ENCODE peak calls at places on chromosomes 13 and 19, in four cellular contexts. K, E, R and O are unnamed samples.

GRCh38 chr13:112893570-112894422 is 75.2 kb upstream of the MCF2L start:
- DNase-seq in K (no peak), E (peak), R (peak), O (no peak)

GRCh38 chr13:50670847-50671542 is 172.5 kb downstream of the DLEU7 start:
- DNase-seq in K (no peak), E (no peak), R (no peak), O (no peak)

GRCh38 chr19:42150353-42150752 is 18.1 kb upstream of the POU2F2 start:
- DNase-seq in K (no peak), E (no peak), R (no peak), O (no peak)

GRCh38 chr19:48964205-48965032 is 690 bp upstream of the FTL start:
- DNase-seq in K (no peak), E (peak), R (no peak), O (peak)

GRCh38 chr19:3188627-3189596 is 3.2 kb downstream of the NCLN start:
- DNase-seq in K (no peak), E (no peak), R (no peak), O (no peak)

GRCh38 chr13:40667622-40667978 is 1.2 kb upstream of the FOXO1 start:
- DNase-seq in K (no peak), E (peak), R (peak), O (no peak)

GRCh38 chr19:9165256-9165655 is 13.5 kb upstream of the OR7D2 start:
- DNase-seq in K (no peak), E (no peak), R (no peak), O (no peak)

GRCh38 chr13:113763254-113763653 is 4.2 kb downstream of the TMEM255B start:
- DNase-seq in K (no peak), E (no peak), R (no peak), O (no peak)

GRCh38 chr13:113064534-113065405 is 40.8 kb upstream of the F7 start:
- DNase-seq in K (no peak), E (no peak), R (no peak), O (no peak)

DNA sequence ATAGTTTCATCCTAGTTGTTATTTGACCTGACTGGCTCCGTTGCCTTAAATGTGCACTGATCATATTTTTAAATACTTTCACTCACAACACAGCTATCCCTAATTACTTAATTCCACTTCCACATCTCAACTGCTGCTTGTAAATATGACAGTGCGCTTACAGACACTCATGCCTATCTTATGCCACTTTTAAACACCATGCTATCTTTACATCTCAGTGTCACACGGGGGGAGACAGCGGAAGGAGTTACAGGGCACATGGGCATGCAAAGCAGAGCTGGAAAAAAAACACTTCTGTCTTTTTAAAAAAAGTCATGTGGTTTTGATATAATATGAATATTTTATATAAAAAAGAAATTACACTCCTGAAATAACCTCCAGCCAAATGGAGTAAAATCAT is 44.1 kb downstream of the SMAD9 start:
- DNase-seq in K (no peak), E (no peak), R (no peak), O (no peak)
- TF ChIP-seq CTCF in K (no peak), E (no peak), R (no peak), O (no peak)

GRCh38 chr19:12095111-12095790 is 30.7 kb downstream of the ZNF844 start:
- DNase-seq in K (no peak), E (no peak), R (no peak), O (peak)

GRCh38 chr19:12085074-12085818 is 20.7 kb downstream of the ZNF844 start:
- DNase-seq in K (no peak), E (no peak), R (no peak), O (no peak)

GRCh38 chr19:12093777-12094176 is 29.2 kb downstream of the ZNF844 start:
- DNase-seq in K (no peak), E (no peak), R (no peak), O (no peak)

GRCh38 chr19:12092065-12092867 is 27.7 kb downstream of the ZNF844 start:
- DNase-seq in K (peak), E (peak), R (peak), O (peak)

DNA sequence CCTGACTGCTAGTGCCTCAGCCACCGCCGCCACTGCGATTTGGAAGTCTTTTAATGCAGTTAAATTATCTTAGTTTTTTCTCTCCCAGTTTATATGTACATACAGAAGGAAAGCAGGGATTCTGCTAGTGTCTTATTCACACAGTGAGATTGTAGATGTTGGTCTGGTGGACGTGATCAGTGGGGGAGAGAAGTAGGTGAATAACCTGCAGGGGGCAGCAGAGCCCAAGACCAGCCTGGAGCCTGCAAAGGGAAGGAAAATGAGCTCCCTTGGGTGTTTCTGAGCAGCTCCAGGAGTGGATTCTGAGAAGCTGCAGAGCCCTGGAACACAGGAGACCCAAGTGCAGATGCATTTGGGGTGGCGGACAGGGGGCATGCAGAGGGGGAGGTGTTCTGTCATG is 26.3 kb downstream of the ZNF844 start:
- DNase-seq in K (no peak), E (peak), R (peak), O (no peak)
- TF ChIP-seq CTCF in K (peak), E (peak), R (peak), O (no peak)

DNA sequence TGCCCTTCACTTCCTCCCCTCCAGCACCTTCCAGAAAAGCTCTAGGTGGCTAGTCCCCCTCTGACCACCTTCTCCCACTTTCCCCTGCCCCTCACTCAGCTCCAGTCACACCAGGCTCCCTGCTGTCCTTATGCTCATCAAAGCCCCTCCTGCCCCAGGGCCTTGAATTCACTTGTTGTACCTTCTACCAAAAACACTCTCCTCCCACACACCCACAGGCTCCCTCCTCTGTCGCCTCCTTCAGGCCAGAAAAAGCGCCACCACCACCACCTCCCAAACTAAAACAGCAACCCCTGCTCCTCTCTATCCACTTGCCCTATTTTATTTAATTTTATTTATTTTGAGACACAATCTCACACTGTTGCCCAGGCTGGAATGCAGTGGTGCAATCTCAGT is 4.8 kb upstream of the CEACAM16 start:
- DNase-seq in K (no peak), E (no peak), R (no peak), O (no peak)
- TF ChIP-seq CTCF in K (peak), E (peak), R (peak), O (no peak)

DNA sequence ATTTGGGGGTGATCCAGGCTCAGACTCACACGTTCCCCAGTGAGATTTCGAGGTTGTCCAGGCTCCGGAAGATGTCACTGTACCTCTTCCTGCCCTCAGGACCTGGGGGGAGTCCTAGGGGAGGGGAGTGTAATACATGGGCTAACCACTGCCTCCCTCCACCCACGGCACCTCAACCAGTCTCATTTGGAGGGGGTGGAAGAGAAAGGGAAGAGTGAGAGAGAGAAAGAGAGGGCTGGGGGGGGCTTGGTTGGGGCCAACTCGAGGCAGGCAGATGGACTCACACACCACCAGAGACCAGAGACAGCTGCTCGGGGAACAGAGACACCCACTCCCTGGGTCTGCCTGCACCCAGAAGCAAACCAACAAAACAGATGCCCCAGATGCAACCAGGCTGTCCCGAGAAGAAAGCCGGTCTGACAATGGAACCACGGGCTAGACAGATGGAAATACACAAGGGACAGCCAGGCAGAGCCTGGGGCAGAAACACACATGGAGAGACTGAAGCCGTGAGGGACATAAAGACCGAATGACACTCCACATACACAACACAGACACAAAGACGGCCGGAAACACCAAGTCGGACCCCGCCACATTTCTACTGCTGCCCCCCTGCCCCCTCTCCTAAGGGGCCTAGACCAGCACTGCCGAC is 825 bp downstream of the GMIP start:
- DNase-seq in K (no peak), E (peak), R (peak), O (peak)
- TF ChIP-seq CTCF in K (no peak), E (no peak), R (no peak), O (no peak)

GRCh38 chr19:37655689-37656491 is 625 bp upstream of the ZFP30 start:
- DNase-seq in K (no peak), E (peak), R (peak), O (peak)
- TF ChIP-seq CTCF in K (no peak), E (no peak), R (no peak), O (no peak)

GRCh38 chr13:110957181-110957884 is 42.5 kb upstream of the ANKRD10 start:
- DNase-seq in K (no peak), E (no peak), R (no peak), O (no peak)
- TF ChIP-seq CTCF in K (peak), E (peak), R (no peak), O (no peak)

DNA sequence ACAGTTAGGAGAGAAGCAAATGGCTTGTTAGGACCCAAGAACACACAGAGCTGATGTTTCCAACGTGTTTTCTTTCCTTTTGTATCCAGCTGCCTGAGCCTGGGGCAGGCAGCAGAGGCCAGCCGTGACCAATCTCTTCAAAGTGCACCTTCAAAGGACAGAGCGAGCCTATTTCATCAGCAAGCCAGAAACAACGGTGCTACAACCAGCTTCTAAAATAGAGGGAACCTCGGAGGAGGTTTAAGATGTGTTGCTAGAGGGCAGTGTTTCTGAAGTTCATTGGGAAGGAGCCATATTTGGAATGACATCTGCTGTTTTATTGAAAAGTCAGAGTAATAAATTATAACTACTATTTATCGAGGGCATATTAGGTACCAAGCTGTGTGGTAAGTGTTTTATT is 56.2 kb upstream of the RFC3 start:
- DNase-seq in K (no peak), E (peak), R (no peak), O (no peak)
- TF ChIP-seq CTCF in K (no peak), E (peak), R (no peak), O (no peak)

GRCh38 chr13:103883698-103884097 is 817.5 kb upstream of the SLC10A2 start:
- DNase-seq in K (no peak), E (no peak), R (no peak), O (no peak)

GRCh38 chr13:103884139-103884723 is 818.0 kb upstream of the SLC10A2 start:
- DNase-seq in K (no peak), E (no peak), R (no peak), O (no peak)

GRCh38 chr13:103878891-103879605 is 812.8 kb upstream of the SLC10A2 start:
- DNase-seq in K (no peak), E (no peak), R (no peak), O (no peak)

GRCh38 chr13:103883152-103883551 is 816.9 kb upstream of the SLC10A2 start:
- DNase-seq in K (peak), E (peak), R (no peak), O (no peak)
- TF ChIP-seq CTCF in K (peak), E (peak), R (peak), O (no peak)

DNA sequence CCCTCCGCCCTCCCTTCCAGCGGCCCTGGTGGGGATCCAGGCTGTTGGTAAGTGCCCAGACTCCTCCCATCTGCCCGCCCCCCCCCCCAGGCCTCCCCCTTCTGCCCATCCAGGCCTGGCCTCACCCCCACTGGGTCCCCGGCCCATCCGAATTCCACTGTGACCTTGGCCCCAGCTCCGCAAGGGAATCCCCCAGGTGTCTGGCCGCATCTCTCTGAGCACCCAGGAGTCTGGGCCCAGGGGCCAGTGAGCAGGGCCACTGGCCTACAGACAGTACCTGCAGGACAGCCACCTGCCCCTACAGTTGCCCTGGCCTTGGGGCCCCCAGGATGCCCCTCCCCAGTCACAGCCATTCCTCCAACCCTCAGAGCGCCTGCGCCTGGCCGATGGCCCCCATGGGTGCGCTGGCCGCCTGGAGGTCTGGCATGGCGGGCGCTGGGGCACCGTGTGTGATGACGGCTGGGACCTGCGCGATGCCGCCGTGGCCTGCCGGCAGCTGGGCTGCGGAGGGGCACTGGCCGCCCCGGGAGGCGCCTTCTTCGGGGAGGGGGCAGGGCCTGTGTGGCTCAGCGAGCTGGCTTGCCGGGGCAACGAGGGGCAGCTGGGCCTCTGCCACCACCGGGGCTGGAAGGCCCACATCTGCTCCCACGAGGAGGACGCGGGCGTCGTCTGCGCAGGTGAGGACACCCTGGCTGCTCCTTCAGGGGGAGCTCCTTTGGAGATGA is 912 bp downstream of the SSC5D start:
- DNase-seq in K (no peak), E (no peak), R (no peak), O (no peak)
- TF ChIP-seq CTCF in K (no peak), E (no peak), R (no peak), O (no peak)